ENCODE peak calls at places on chromosome 4, in ten cellular contexts. V is ovary, J is uterus, X is upper lobe of left lung, I is esophagus muscularis mucosa, B is IMR-90, C is H1, N is suprapubic skin, Y is stomach, Z is A549. A is an unnamed sample. For H3K4me1, the result is how much of the 10 kb centered on the place peaks cover.

GRCh38 chr4:177485528-177485927 is 43.3 kb upstream of the AGA start:
- DNase-seq in B (peak), C (no peak), Z (no peak), I (no peak), N (no peak), V (no peak), J (no peak), X (no peak), Y (no peak), A (no peak)

GRCh38 chr4:143382539-143382938 is 45.9 kb downstream of the GAB1 start:
- DNase-seq in N (no peak), X (no peak), B (peak), Y (no peak), I (no peak), J (no peak), V (no peak), Z (no peak), C (no peak), A (no peak)

GRCh38 chr4:109251396-109251795 is 51.1 kb downstream of the COL25A1 start:
- DNase-seq in B (no peak), I (no peak), J (no peak), C (no peak), X (no peak), V (no peak), N (no peak), Y (no peak), Z (no peak), A (no peak)

GRCh38 chr4:17276821-17277220 is 235.1 kb downstream of the QDPR start:
- DNase-seq in I (no peak), B (peak), J (peak), X (peak), Z (no peak), C (no peak), N (no peak), V (peak), Y (no peak), A (no peak)

GRCh38 chr4:74659576-74660411 is 134.5 kb downstream of the BTC start:
- DNase-seq in Z (peak), Y (no peak), X (no peak), V (no peak), I (no peak), B (peak), J (no peak), N (no peak), C (no peak), A (no peak)

GRCh38 chr4:129189630-129190029 is 93.7 kb downstream of the C4orf33 start:
- DNase-seq in V (no peak), Z (no peak), C (no peak), X (no peak), J (no peak), B (no peak), N (no peak), I (no peak), Y (no peak), A (no peak)

GRCh38 chr4:142452132-142452855 is 393.8 kb downstream of the INPP4B start:
- DNase-seq in J (no peak), C (no peak), Y (no peak), V (no peak), X (no peak), Z (no peak), I (no peak), N (no peak), B (peak), A (no peak)

GRCh38 chr4:145937990-145938611 is 522 bp downstream of the ZNF827 start:
- DNase-seq in I (no peak), X (peak), Z (no peak), N (no peak), Y (no peak), C (peak), V (peak), B (peak), J (peak), A (no peak)

GRCh38 chr4:183830438-183830985 is 74.6 kb upstream of the STOX2 start:
- DNase-seq in B (no peak), I (no peak), J (no peak), Z (no peak), X (no peak), V (no peak), Y (no peak), C (no peak), N (no peak), A (no peak)

GRCh38 chr4:19566041-19566440 is 685.7 kb upstream of the SLIT2 start:
- DNase-seq in X (no peak), Y (no peak), J (no peak), C (no peak), I (no peak), V (no peak), B (no peak), Z (no peak), N (no peak), A (no peak)

GRCh38 chr4:111802191-111802590 is 343.1 kb upstream of the FAM241A start:
- DNase-seq in V (no peak), N (no peak), J (no peak), I (no peak), Y (no peak), B (no peak), C (no peak), X (no peak), Z (no peak), A (no peak)

GRCh38 chr4:6620891-6621555 is 19.5 kb upstream of the MRFAP1 start:
- DNase-seq in I (no peak), C (no peak), V (no peak), X (no peak), Y (no peak), N (no peak), Z (no peak), J (no peak), B (no peak), A (no peak)

GRCh38 chr4:153538408-153539057 is 72.4 kb downstream of the TMEM131L start:
- DNase-seq in Y (no peak), B (peak), C (no peak), Z (no peak), I (peak), V (peak), X (no peak), N (no peak), J (peak), A (no peak)

GRCh38 chr4:37693450-37694190 is 7.4 kb upstream of the RELL1 start:
- DNase-seq in C (no peak), I (no peak), X (no peak), J (no peak), V (no peak), Z (peak), Y (no peak), B (peak), N (no peak), A (no peak)

DNA sequence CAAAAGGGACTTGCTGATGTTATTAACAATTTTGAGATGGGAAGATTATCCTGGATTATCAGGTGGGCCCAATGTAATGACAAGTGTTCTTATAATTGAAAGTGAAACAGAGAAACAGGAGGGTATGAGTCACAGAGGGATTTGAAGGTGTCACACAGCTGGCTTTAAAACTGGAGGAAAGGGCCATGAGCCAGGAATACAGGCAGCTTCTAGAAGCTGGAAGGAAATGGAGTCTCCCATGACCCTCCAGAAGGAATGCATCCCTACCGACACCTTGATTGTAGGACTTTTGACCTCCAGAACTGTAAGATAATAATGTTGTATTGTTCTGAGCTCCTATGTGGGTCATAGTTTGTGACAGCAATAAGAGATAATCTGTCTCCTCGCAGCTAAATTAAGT is 98.0 kb upstream of the STIM2 start:
- DNase-seq in C (no peak), Y (no peak), Z (no peak), B (peak), I (no peak), V (no peak), N (no peak), X (no peak), J (no peak), A (no peak)
- H3K4me1 ChIP-seq in C (under half), Y (under half), Z (under half), B (under half), I (under half), V (under half), N (under half), X (under half), J (under half), A (under half)

DNA sequence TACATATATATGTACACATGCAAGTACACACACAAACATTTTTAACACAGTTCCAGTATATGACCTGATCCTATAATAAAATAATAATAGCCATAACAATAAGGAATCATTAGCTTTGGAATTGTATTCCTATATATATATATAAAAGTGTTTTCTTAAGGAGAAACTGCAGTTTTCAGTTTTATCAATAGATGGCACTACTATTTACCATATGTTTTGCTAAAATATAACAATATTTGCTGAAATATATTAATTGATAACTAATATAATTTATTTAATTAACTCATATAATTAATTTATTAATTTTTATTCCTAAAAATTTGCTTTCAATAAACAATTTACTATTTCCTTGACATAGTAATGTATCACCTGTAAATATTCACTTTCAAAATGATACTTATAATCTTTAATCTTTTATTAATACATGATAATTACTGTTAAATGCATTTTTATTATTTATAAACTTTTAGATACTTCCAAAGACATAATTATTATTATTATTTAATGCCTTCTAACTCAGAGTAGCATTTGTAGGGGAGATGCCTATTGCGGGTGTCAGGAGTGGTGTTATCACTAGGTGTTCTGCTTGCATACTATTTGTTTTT is 599.5 kb downstream of the FSTL5 start:
- DNase-seq in I (no peak), V (no peak), N (no peak), Y (no peak), Z (no peak), B (peak), X (no peak), J (no peak), C (no peak), A (no peak)
- TF ChIP-seq CTCF in I (peak), V (no peak), N (no peak), Y (peak), Z (peak), B (peak), X (no peak), J (no peak), C (no peak), A (peak)

GRCh38 chr4:971670-972500 is 1.5 kb downstream of the DGKQ start:
- DNase-seq in X (peak), I (no peak), V (no peak), Z (no peak), Y (no peak), N (no peak), B (no peak), C (no peak), J (no peak), A (no peak)
- TF ChIP-seq POLR2A in X (no peak), I (no peak), V (no peak), Z (no peak), Y (no peak), N (no peak), B (no peak), C (no peak), J (no peak), A (no peak)

GRCh38 chr4:102823897-102824296 is 3.5 kb downstream of the UBE2D3 start:
- DNase-seq in C (no peak), Z (no peak), Y (no peak), N (no peak), I (no peak), X (no peak), V (no peak), J (no peak), B (peak), A (no peak)

GRCh38 chr4:102826105-102826889 is 1.1 kb downstream of the UBE2D3 start:
- DNase-seq in V (no peak), J (no peak), I (peak), C (peak), X (no peak), N (no peak), B (no peak), Z (no peak), Y (no peak), A (no peak)

GRCh38 chr4:102823464-102823863 is 3.9 kb downstream of the UBE2D3 start:
- DNase-seq in I (no peak), X (no peak), Y (no peak), B (no peak), Z (no peak), V (no peak), C (no peak), J (no peak), N (no peak), A (no peak)

GRCh38 chr4:102825261-102826071 is 1.9 kb downstream of the UBE2D3 start:
- DNase-seq in Z (no peak), Y (no peak), B (peak), N (no peak), C (no peak), I (no peak), X (no peak), J (no peak), V (peak), A (no peak)

DNA sequence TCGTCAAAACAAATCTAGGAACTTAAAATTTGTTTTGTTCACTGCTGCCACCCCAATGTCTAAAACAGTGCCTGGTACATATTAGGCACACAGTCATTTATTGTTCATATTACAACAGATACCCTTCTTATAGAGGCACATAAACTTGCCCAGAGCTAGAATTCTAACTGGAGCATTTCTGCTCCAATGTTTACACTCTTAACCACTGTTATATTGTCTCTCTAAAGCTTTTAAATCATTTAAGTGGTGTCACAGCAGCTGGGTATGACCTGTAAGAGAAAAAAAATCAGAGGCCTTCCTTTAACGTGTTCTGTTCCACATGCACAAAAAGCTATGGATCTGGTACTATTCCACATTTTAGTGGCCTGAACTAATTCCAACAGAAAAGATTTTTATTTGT is 3.0 kb downstream of the UBE2D3 start:
- DNase-seq in I (no peak), B (peak), Z (no peak), X (no peak), N (no peak), J (no peak), C (no peak), Y (no peak), V (no peak), A (no peak)
- H3K4me1 ChIP-seq in I (half or more), B (under half), Z (half or more), X (half or more), N (half or more), J (under half), C (under half), Y (half or more), V (under half), A (half or more)

A was measured in right lobe of liver.